ENCODE peak calls at places on chromosomes 12 and 14, in eight cellular contexts. K is GM10248; G is T-helper 9 cell; B is NCI-H460; F is ELR; I is mucosa of gallbladder; Y is stimulated activated CD8-positive, alpha-beta memory T cell treated with anti-CD3 and anti-CD28 coated beads, Interleukin-12 subunit alpha, Interleukin-12 subunit beta, amount 100 ng/mL, for 4 hours; D is GM13977. C is an unnamed sample.

GRCh38 chr12:25376392-25376791 is 125.7 kb upstream of the KRAS start:
- DNase-seq in G (no peak), K (no peak), D (no peak), B (no peak), I (no peak), F (no peak), Y (no peak), C (no peak)

GRCh38 chr14:73728106-73729014 is 14.2 kb upstream of the PNMA1 start:
- DNase-seq in D (peak), Y (peak), F (peak), K (peak), B (peak), I (peak), G (peak), C (peak)

GRCh38 chr14:37114559-37114958 is 57.8 kb downstream of the SLC25A21 start:
- DNase-seq in F (no peak), K (no peak), I (no peak), B (no peak), D (no peak), G (no peak), Y (no peak), C (no peak)

GRCh38 chr12:45590646-45591045 is 138.9 kb upstream of the ARID2 start:
- DNase-seq in D (no peak), F (no peak), I (no peak), G (no peak), B (no peak), Y (no peak), K (no peak), C (no peak)

GRCh38 chr12:20220339-20220738 is 148.0 kb upstream of the PDE3A start:
- DNase-seq in B (no peak), I (no peak), D (peak), Y (no peak), K (no peak), F (peak), G (no peak), C (no peak)

GRCh38 chr12:94795053-94795452 is 144.7 kb upstream of the TMCC3 start:
- DNase-seq in D (no peak), I (no peak), G (no peak), K (no peak), F (no peak), Y (no peak), B (no peak), C (no peak)

GRCh38 chr14:58631720-58632119 is 6.0 kb upstream of the DACT1 start:
- DNase-seq in D (no peak), K (no peak), Y (no peak), G (no peak), F (no peak), I (no peak), B (no peak), C (no peak)

GRCh38 chr12:93645702-93646101 is 31.5 kb upstream of the CRADD start:
- DNase-seq in I (no peak), K (no peak), Y (no peak), B (no peak), D (no peak), G (no peak), F (peak), C (no peak)

GRCh38 chr14:92969470-92970232 is 46.7 kb downstream of the CHGA start:
- DNase-seq in B (no peak), F (no peak), Y (no peak), K (no peak), I (no peak), G (no peak), D (no peak), C (no peak)

GRCh38 chr12:79818856-79819255 is 116.0 kb downstream of the PPP1R12A start:
- DNase-seq in B (no peak), Y (no peak), K (no peak), F (no peak), G (no peak), I (no peak), D (no peak), C (no peak)

GRCh38 chr14:75060420-75060819 is 3.4 kb downstream of the ACYP1 start:
- DNase-seq in G (no peak), D (no peak), B (no peak), I (no peak), K (no peak), F (no peak), Y (no peak), C (no peak)

GRCh38 chr12:4302881-4303280 is 18.1 kb upstream of the TIGAR start:
- DNase-seq in G (no peak), B (no peak), I (no peak), D (no peak), Y (no peak), K (no peak), F (no peak), C (no peak)

GRCh38 chr12:45893240-45893639 is 97.1 kb downstream of the SCAF11 start:
- DNase-seq in D (no peak), F (peak), I (no peak), G (no peak), K (no peak), Y (no peak), B (no peak), C (no peak)

GRCh38 chr12:121894633-121895032 is 6.0 kb downstream of the PSMD9 start:
- DNase-seq in G (no peak), D (no peak), F (peak), K (no peak), B (no peak), I (no peak), Y (no peak), C (no peak)

GRCh38 chr12:79388006-79388405 is 302.8 kb downstream of the PAWR start:
- DNase-seq in Y (no peak), F (no peak), I (no peak), K (no peak), G (no peak), D (no peak), B (no peak), C (no peak)

GRCh38 chr14:100581228-100582145 is 5.7 kb downstream of the BEGAIN start:
- DNase-seq in D (no peak), K (no peak), I (no peak), F (no peak), Y (no peak), B (no peak), G (no peak), C (no peak)

GRCh38 chr14:101944451-101944850 is 19.9 kb upstream of the DYNC1H1 start:
- DNase-seq in B (no peak), K (no peak), I (no peak), Y (no peak), D (no peak), G (no peak), F (no peak), C (no peak)

GRCh38 chr12:2264622-2265306 is 212.0 kb downstream of the CACNA1C start:
- DNase-seq in F (peak), Y (no peak), I (peak), K (no peak), B (no peak), D (no peak), G (no peak), C (no peak)

GRCh38 chr14:101109347-101109638 is 205.8 kb upstream of the RTL1 start:
- DNase-seq in F (no peak), I (no peak), D (no peak), G (no peak), B (no peak), Y (no peak), K (no peak), C (no peak)

GRCh38 chr14:105192866-105193731 is 12.0 kb upstream of the NUDT14 start:
- DNase-seq in G (no peak), I (no peak), K (no peak), B (no peak), Y (no peak), F (peak), D (no peak), C (no peak)